ENCODE peak calls at places on chromosome 18, in five cellular contexts. J is GM23338, I is left ventricle myocardium inferior, E is spleen, Y is heart left ventricle. R is an unnamed sample.

GRCh38 chr18:34795070-34795740 is 85.1 kb downstream of the DTNA start:
- DNase-seq in Y (no peak), I (peak; percentile 26), E (no peak), J (no peak), R (no peak)

GRCh38 chr18:42798606-42799005 is 316.9 kb downstream of the RIT2 start:
- DNase-seq in J (no peak), Y (no peak), I (no peak), E (no peak), R (peak; percentile 1)

GRCh38 chr18:13726972-13727331 is 479 bp downstream of the RNMT start:
- DNase-seq in E (no peak), Y (no peak), J (peak; percentile 66), I (peak; percentile 41), R (peak; percentile 41)

GRCh38 chr18:47779381-47779780 is 151.1 kb downstream of the SMAD2 start:
- DNase-seq in Y (no peak), I (no peak), E (no peak), J (no peak), R (no peak)

GRCh38 chr18:79586436-79587297 is 92.9 kb upstream of the CTDP1 start:
- DNase-seq in Y (peak; percentile 41), E (peak; percentile 65), J (no peak), I (peak; percentile 13), R (no peak)

GRCh38 chr18:43539862-43540261 is 262.6 kb upstream of the SYT4 start:
- DNase-seq in Y (no peak), J (no peak), I (no peak), E (no peak), R (no peak)

GRCh38 chr18:59189746-59190145 is 30.2 kb upstream of the GRP start:
- DNase-seq in J (no peak), Y (no peak), I (no peak), E (no peak), R (no peak)

GRCh38 chr18:46393230-46393629 is 263.8 kb downstream of the LOXHD1 start:
- DNase-seq in E (no peak), I (no peak), Y (no peak), J (peak; percentile 81), R (no peak)

GRCh38 chr18:48570313-48570712 is 31.5 kb downstream of the CTIF start:
- DNase-seq in Y (no peak), J (no peak), E (peak; percentile 40), I (no peak), R (no peak)

GRCh38 chr18:76457475-76457874 is 37.6 kb downstream of the ZNF516 start:
- DNase-seq in Y (peak; percentile 32), I (no peak), J (no peak), E (peak; percentile 43), R (no peak)

GRCh38 chr18:13145636-13146190 is 72.8 kb upstream of the LDLRAD4 start:
- DNase-seq in Y (no peak), E (no peak), J (no peak), I (no peak), R (no peak)

GRCh38 chr18:63320690-63321265 is 1.2 kb upstream of the BCL2 start:
- DNase-seq in J (peak; percentile 67), E (peak; percentile 91), I (peak; percentile 32), Y (peak; percentile 67), R (peak; percentile 14)

GRCh38 chr18:36104749-36105148 is 24.4 kb downstream of the SLC39A6 start:
- DNase-seq in Y (no peak), I (no peak), J (no peak), E (no peak), R (no peak)
- H3K4me1 ChIP-seq in Y (no peaks in the 10 kb centered on the region), I (no peaks in the 10 kb centered on the region), J (no peaks in the 10 kb centered on the region), E (no peaks in the 10 kb centered on the region), R (no peaks in the 10 kb centered on the region)

DNA sequence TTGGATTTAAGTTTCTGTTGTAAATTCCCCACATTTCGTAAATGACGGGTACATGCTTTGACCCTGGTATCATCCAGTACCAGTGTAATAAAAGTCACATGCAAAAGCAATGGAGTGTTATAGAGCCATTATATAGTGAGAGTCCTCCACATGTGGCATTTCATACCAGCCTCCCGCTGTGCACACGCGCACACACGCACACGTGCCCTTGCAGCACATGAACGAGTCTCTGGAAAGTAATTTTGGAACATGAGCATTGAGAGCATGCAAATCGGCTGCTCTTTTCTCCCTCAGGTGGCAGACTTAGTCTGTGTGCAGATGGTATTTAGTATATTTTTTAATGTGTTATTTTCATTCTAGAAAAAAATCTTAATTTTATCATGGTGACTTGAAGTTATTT is 198.1 kb downstream of the ZNF407 start:
- DNase-seq in E (no peak), Y (no peak), I (no peak), J (no peak), R (no peak)
- H3K4me3 ChIP-seq in E (no peak overlapping the region), Y (no peak overlapping the region), I (no peak overlapping the region), J (no peak overlapping the region), R (no peak overlapping the region)

GRCh38 chr18:61336766-61337165 is 3.5 kb downstream of the CDH20 start:
- DNase-seq in E (no peak), I (no peak), J (no peak), Y (no peak), R (no peak)

GRCh38 chr18:61334951-61335736 is 1.9 kb downstream of the CDH20 start:
- DNase-seq in J (no peak), Y (no peak), I (no peak), E (no peak), R (no peak)

GRCh38 chr18:61335737-61336555 is 2.7 kb downstream of the CDH20 start:
- DNase-seq in E (no peak), Y (no peak), I (no peak), J (no peak), R (no peak)

GRCh38 chr18:61337527-61337926 is 4.3 kb downstream of the CDH20 start:
- DNase-seq in Y (no peak), I (no peak), J (no peak), E (no peak), R (no peak)

GRCh38 chr18:61340148-61340547 is 6.9 kb downstream of the CDH20 start:
- DNase-seq in E (no peak), I (no peak), J (no peak), Y (no peak), R (no peak)
- H3K27ac ChIP-seq in E (no peak overlapping the region), I (no peak overlapping the region), J (no peak overlapping the region), Y (no peak overlapping the region), R (no peak overlapping the region)

GRCh38 chr18:44771957-44772917 is 91.5 kb downstream of the SETBP1 start:
- DNase-seq in E (no peak), J (no peak), Y (no peak), I (peak; percentile 30), R (no peak)

GRCh38 chr18:44771572-44771956 is 90.9 kb downstream of the SETBP1 start:
- DNase-seq in J (no peak), E (no peak), I (no peak), Y (no peak), R (no peak)

GRCh38 chr18:44773640-44774155 is 93.0 kb downstream of the SETBP1 start:
- DNase-seq in J (no peak), E (no peak), Y (no peak), I (no peak), R (no peak)

GRCh38 chr18:44767807-44768206 is 87.1 kb downstream of the SETBP1 start:
- DNase-seq in Y (no peak), E (no peak), J (no peak), I (no peak), R (no peak)

GRCh38 chr18:44770641-44771040 is 90.0 kb downstream of the SETBP1 start:
- DNase-seq in Y (no peak), J (no peak), I (no peak), E (no peak), R (no peak)
- H3K4me1 ChIP-seq in Y (peaks cover 16% of the 10 kb centered on the region), J (peaks cover 15% of the 10 kb centered on the region), I (peaks cover 52% of the 10 kb centered on the region), E (peaks cover 4% of the 10 kb centered on the region), R (no peaks in the 10 kb centered on the region)

GRCh38 chr18:24985616-24986015 is 366.4 kb downstream of the ZNF521 start:
- DNase-seq in J (no peak), Y (no peak), E (no peak), I (no peak), R (peak; percentile 24)

GRCh38 chr18:24986611-24987270 is 365.2 kb downstream of the ZNF521 start:
- DNase-seq in I (no peak), E (no peak), J (peak; percentile 13), Y (no peak), R (peak; percentile 19)

GRCh38 chr18:24987933-24988840 is 363.8 kb downstream of the ZNF521 start:
- DNase-seq in Y (peak; percentile 58), I (peak; percentile 43), J (no peak), E (no peak), R (peak; percentile 70)

GRCh38 chr18:24989760-24990547 is 362.0 kb downstream of the ZNF521 start:
- DNase-seq in I (no peak), E (no peak), Y (no peak), J (peak; percentile 56), R (no peak)

DNA sequence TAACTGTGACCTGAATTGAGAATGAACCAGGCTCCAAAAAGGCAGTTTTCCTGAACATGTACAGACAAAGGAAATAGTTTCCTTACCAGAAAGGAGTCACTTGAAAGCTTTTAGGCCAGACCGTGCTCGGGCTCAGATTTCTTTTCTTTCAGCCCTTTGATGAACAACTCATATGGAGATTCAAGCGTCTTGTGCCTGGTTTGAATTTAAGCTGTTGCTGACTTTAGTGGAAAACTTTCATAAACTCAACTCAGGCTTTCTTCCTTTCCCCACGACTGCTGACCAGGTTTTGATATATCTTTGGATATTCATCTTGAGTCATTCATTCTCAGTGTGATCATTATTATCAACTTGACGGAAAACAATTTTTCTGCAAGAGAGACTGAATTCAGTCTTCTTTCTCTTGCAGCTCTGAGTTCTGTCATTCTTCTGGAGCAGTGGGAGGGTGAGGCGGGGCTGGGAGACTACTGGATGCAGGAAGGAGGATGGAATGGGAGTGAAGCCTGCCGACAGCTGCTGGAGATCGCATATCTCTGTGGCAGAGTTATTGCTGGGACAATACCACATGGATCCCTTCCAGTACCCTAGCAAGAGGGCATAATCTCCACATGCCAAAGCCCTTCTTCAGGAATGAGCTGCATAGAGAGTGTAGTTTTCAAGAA is 364.6 kb downstream of the ZNF521 start:
- DNase-seq in I (peak; percentile 58), J (peak; percentile 51), E (no peak), Y (no peak), R (peak; percentile 85)
- H3K4me3 ChIP-seq in I (peak overlapping the region; percentile 47), J (no peak overlapping the region), E (no peak overlapping the region), Y (no peak overlapping the region), R (peak overlapping the region; percentile 57)